ENCODE peak calls at places on chromosomes 7 and 10, in eight cellular contexts. N is DND-41, G is cardiac muscle cell, E is IMR-90, Y is testis, V is upper lobe of right lung, A is bronchial epithelial cell, F is AG04449. C is an unnamed sample.

GRCh38 chr7:137682596-137682995 is 164.2 kb downstream of the DGKI start:
- DNase-seq in E (peak), V (no peak), Y (no peak), N (no peak), F (peak), G (peak), A (peak), C (no peak)

GRCh38 chr10:77411805-77412204 is 225.8 kb downstream of the KCNMA1 start:
- DNase-seq in Y (no peak), E (no peak), A (no peak), N (no peak), V (no peak), G (no peak), F (no peak), C (no peak)

GRCh38 chr7:98134420-98134819 is 27.8 kb downstream of the LMTK2 start:
- DNase-seq in A (no peak), Y (no peak), F (no peak), E (no peak), N (no peak), G (no peak), V (no peak), C (no peak)

GRCh38 chr7:87506243-87507180 is 31.0 kb upstream of the ABCB4 start:
- DNase-seq in Y (no peak), N (no peak), E (peak), A (peak), V (no peak), G (peak), F (peak), C (no peak)

GRCh38 chr10:71725998-71726672 is 6.6 kb upstream of the C10orf105 start:
- DNase-seq in V (no peak), E (peak), Y (no peak), F (no peak), G (peak), A (peak), N (peak), C (peak)

GRCh38 chr7:70619659-70620058 is 512.3 kb upstream of the GALNT17 start:
- DNase-seq in F (no peak), A (no peak), N (no peak), G (no peak), Y (no peak), E (no peak), V (no peak), C (no peak)

GRCh38 chr7:101650579-101651081 is 21.5 kb upstream of the MYL10 start:
- DNase-seq in N (no peak), E (no peak), V (no peak), Y (no peak), G (no peak), F (no peak), A (no peak), C (no peak)

GRCh38 chr10:33238643-33239042 is 95.8 kb downstream of the NRP1 start:
- DNase-seq in N (no peak), Y (no peak), G (no peak), A (peak), E (peak), V (no peak), F (peak), C (no peak)

GRCh38 chr10:129532838-129533237 is 65.8 kb downstream of the MGMT start:
- DNase-seq in F (no peak), A (no peak), Y (no peak), N (peak), E (no peak), V (no peak), G (no peak), C (no peak)

GRCh38 chr7:20331231-20331880 is 656 bp downstream of the ITGB8 start:
- DNase-seq in G (peak), E (peak), N (no peak), A (no peak), F (no peak), V (peak), Y (peak), C (peak)

GRCh38 chr10:13414855-13415254 is 66.8 kb upstream of the SEPHS1 start:
- DNase-seq in V (no peak), F (no peak), N (no peak), A (peak), Y (no peak), E (no peak), G (peak), C (no peak)

GRCh38 chr7:134448359-134449229 is 10.3 kb downstream of the AKR1B1 start:
- DNase-seq in G (peak), F (peak), A (peak), Y (no peak), V (no peak), N (no peak), E (peak), C (no peak)

GRCh38 chr7:93923291-93923690 is 1.8 kb downstream of the GNG11 start:
- DNase-seq in Y (no peak), E (no peak), N (no peak), A (no peak), F (no peak), V (no peak), G (peak), C (no peak)

GRCh38 chr7:7183061-7183832 is 903 bp downstream of the C1GALT1 start:
- DNase-seq in N (no peak), E (no peak), A (peak), F (no peak), G (peak), Y (peak), V (peak), C (peak)

GRCh38 chr7:66055321-66055956 is 20.2 kb upstream of the ASL start:
- DNase-seq in A (peak), N (no peak), F (no peak), V (no peak), Y (no peak), E (peak), G (peak), C (no peak)

GRCh38 chr10:113284635-113285034 is 268.2 kb upstream of the HABP2 start:
- DNase-seq in N (no peak), G (no peak), Y (no peak), F (no peak), V (no peak), A (no peak), E (no peak), C (no peak)
- H3K4me3 ChIP-seq in N (no peak), G (no peak), Y (no peak), F (no peak), V (no peak), A (no peak), E (no peak), C (no peak)

DNA sequence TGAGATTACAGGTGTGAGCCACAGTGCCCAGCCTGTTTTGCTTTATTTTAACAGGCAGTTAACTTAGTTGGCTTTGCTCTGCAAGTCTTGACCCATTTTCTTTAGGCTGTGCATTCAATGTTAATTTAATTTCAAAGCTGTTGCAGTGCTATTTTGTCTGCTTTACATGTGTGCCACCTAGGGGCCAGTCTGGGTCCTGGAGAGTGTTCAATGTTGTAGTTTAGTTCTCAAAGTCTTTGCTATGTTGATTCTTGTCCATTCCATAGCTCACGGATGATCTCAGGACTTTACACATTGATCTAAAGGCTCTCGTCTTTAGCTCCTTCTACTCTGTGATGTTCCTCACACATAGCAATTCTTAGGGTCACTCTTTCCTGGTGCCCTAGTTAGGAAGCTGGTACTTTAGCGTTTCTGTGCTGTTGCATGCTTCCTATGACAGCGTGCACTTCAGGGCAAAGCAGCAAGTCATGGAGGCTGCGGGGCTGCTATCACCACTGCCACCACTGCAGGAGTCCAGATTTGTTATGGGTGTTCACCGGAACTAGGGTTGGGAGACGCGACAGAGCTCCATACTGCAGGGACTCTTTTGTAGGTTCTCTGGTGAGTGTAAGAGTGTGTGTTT is 16.4 kb upstream of the ABCA13 start:
- DNase-seq in E (peak), G (peak), N (no peak), Y (peak), V (no peak), A (peak), F (no peak), C (peak)
- TF ChIP-seq CTCF in E (peak), G (peak), N (peak), Y (peak), V (peak), A (peak), F (peak), C (peak)

GRCh38 chr7:1646957-1647891 is 22.9 kb upstream of the ELFN1 start:
- DNase-seq in A (no peak), Y (peak), E (no peak), G (peak), V (no peak), F (no peak), N (no peak), C (peak)
- H3K4me3 ChIP-seq in A (no peak), Y (no peak), E (no peak), G (no peak), V (no peak), F (no peak), N (no peak), C (peak)

GRCh38 chr7:104252409-104253134 is 44.8 kb upstream of the ORC5 start:
- DNase-seq in F (no peak), E (no peak), V (no peak), Y (peak), G (no peak), N (no peak), A (no peak), C (peak)
- TF ChIP-seq CTCF in F (peak), E (no peak), V (no peak), Y (peak), G (peak), N (peak), A (peak), C (peak)

C was measured in BE2C.